ENCODE peak calls at places on chromosomes 16 and 17, in ten cellular contexts. D is MM.1S; H is OCI-LY7; E is sigmoid colon; Q is heart left ventricle; J is mesenchymal stem cell; Z is pancreas; M is CD4-positive, CD25-positive, alpha-beta regulatory T cell; F is HFF-Myc; R is GM23248. W is an unnamed sample.

GRCh38 chr16:21650517-21650916 is 1.9 kb downstream of the IGSF6 start:
- DNase-seq in R (peak; percentile 45), D (no peak), M (no peak), Q (no peak), E (no peak), F (no peak), H (no peak), J (no peak), Z (no peak), W (no peak)

GRCh38 chr16:11350531-11351335 is 5.5 kb downstream of the RMI2 start:
- DNase-seq in R (peak; percentile 86), M (no peak), Q (no peak), H (no peak), J (peak; percentile 73), E (no peak), F (peak; percentile 90), D (no peak), Z (no peak), W (no peak)

GRCh38 chr16:17839272-17839671 is 368.5 kb upstream of the XYLT1 start:
- DNase-seq in Z (no peak), H (no peak), F (no peak), M (no peak), J (no peak), R (no peak), Q (no peak), D (no peak), E (no peak), W (peak; percentile 40)

GRCh38 chr17:43327421-43327820 is 71.4 kb upstream of the ARL4D start:
- DNase-seq in Z (no peak), F (no peak), E (no peak), D (no peak), J (no peak), R (peak; percentile 36), H (no peak), Q (no peak), M (no peak), W (no peak)

GRCh38 chr16:27721548-27722265 is 171.8 kb downstream of the KATNIP start:
- DNase-seq in Q (peak; percentile 67), E (peak; percentile 89), F (peak; percentile 37), D (no peak), H (no peak), J (peak; percentile 66), R (peak; percentile 81), M (no peak), Z (no peak), W (peak; percentile 96)

GRCh38 chr17:53687324-53687723 is 135.4 kb upstream of the KIF2B start:
- DNase-seq in E (no peak), J (no peak), D (no peak), R (no peak), M (no peak), H (no peak), F (no peak), Z (no peak), Q (no peak), W (no peak)

GRCh38 chr17:60390881-60391418 is 983 bp downstream of the USP32 start:
- DNase-seq in M (no peak), J (peak; percentile 76), R (peak; percentile 68), H (peak; percentile 35), D (no peak), Q (peak; percentile 10), F (no peak), E (no peak), Z (peak; percentile 24), W (no peak)

GRCh38 chr16:31870809-31871208 is 2.8 kb upstream of the ZNF267 start:
- DNase-seq in M (no peak), D (no peak), E (no peak), Z (no peak), J (no peak), H (no peak), F (no peak), R (no peak), Q (no peak), W (no peak)

GRCh38 chr16:75250809-75251279 is 580 bp downstream of the BCAR1 start:
- DNase-seq in M (no peak), J (peak; percentile 46), R (peak; percentile 86), H (no peak), Z (peak; percentile 71), Q (no peak), E (peak; percentile 79), F (no peak), D (no peak), W (no peak)

GRCh38 chr16:85360323-85361277 is 248.3 kb upstream of the CIBAR2 start:
- DNase-seq in D (peak; percentile 50), J (peak; percentile 50), R (no peak), H (peak; percentile 68), Z (peak; percentile 73), M (no peak), F (no peak), E (peak; percentile 79), Q (no peak), W (no peak)

GRCh38 chr17:45101546-45101882 is 30.8 kb downstream of the PLCD3 start:
- DNase-seq in H (no peak), M (no peak), D (no peak), R (peak; percentile 23), J (no peak), E (no peak), F (no peak), Q (no peak), Z (no peak), W (no peak)

GRCh38 chr17:32586666-32587065 is 99.9 kb downstream of the CDK5R1 start:
- DNase-seq in F (peak; percentile 49), E (no peak), H (no peak), M (no peak), J (peak; percentile 25), Z (no peak), Q (no peak), R (peak; percentile 83), D (no peak), W (no peak)

GRCh38 chr17:964881-965280 is 14.7 kb downstream of the NXN start:
- DNase-seq in R (no peak), F (no peak), M (no peak), D (no peak), Q (no peak), E (no peak), J (no peak), H (no peak), Z (no peak), W (no peak)

GRCh38 chr17:48131216-48131824 is 23.8 kb downstream of the SNX11 start:
- DNase-seq in R (peak; percentile 75), M (peak; percentile 57), Q (peak; percentile 68), J (peak; percentile 73), H (peak; percentile 77), E (peak; percentile 70), D (peak; percentile 70), Z (peak; percentile 53), F (no peak), W (no peak)

GRCh38 chr16:58339452-58339938 is 44.7 kb upstream of the PRSS54 start:
- DNase-seq in H (no peak), D (no peak), E (no peak), R (peak; percentile 45), Z (no peak), F (no peak), J (peak; percentile 52), Q (peak; percentile 43), M (no peak), W (no peak)

GRCh38 chr16:76931186-76931585 is 259.8 kb upstream of the MON1B start:
- DNase-seq in R (peak; percentile 31), M (no peak), E (no peak), Z (no peak), J (no peak), Q (no peak), F (peak; percentile 37), H (no peak), D (no peak), W (no peak)

DNA sequence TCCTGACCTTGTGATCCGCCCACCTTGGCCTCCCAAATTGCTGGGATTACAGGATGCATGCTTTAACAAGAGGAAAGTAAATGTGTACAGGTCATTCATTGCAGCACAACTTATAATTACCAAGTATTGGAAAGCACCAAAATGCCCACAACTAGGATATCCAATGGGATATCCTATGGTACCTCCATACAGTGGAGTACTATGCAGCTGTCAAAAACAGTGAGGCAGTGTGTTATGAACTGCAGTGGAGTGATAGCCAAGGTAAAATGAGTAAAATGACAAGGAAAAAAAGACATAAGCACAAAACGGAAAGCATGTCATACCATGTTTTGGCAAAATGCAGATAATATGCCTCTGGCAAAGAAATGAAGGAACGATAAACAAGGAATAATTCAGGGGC is 87.6 kb downstream of the FOXL1 start:
- DNase-seq in D (no peak), Z (no peak), R (no peak), H (no peak), Q (no peak), F (no peak), E (no peak), J (no peak), M (no peak), W (no peak)
- H3K4me3 ChIP-seq in D (no peak overlapping the region), Z (no peak overlapping the region), R (no peak overlapping the region), H (no peak overlapping the region), Q (no peak overlapping the region), F (no peak overlapping the region), E (no peak overlapping the region), J (no peak overlapping the region), M (no peak overlapping the region), W (no peak overlapping the region)

GRCh38 chr17:75194879-75195278 is 10.6 kb upstream of the NUP85 start:
- DNase-seq in H (no peak), M (no peak), E (no peak), R (peak; percentile 8), Z (no peak), F (no peak), Q (no peak), D (no peak), J (no peak), W (no peak)

GRCh38 chr17:75188614-75189013 is 5.9 kb upstream of the SUMO2 start:
- DNase-seq in F (no peak), M (no peak), Q (no peak), Z (no peak), H (no peak), E (no peak), J (no peak), R (no peak), D (no peak), W (no peak)

DNA sequence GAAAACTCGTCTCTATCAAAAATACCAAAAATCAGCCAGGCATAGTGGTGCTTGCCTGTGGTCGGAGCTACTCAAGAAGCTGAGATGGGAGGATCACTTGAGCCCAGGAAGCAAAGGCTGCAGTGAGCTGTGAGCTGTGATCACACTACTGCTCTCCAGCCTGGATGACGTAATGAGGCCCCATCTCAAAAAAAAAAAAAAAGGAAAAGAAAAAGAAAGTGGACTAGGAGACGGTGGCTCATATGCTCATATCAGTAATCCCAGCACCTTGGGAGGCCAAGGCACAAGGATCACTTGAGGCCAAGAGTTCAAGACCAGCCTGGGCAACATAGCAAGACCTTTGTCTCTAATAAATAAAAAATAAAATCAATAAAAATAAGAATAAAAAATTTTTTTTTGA is 8.8 kb upstream of the SUMO2 start:
- DNase-seq in J (peak; percentile 71), F (no peak), Q (no peak), H (no peak), M (no peak), E (no peak), R (peak; percentile 59), Z (no peak), D (no peak), W (no peak)
- H3K4me3 ChIP-seq in J (no peak overlapping the region), F (no peak overlapping the region), Q (no peak overlapping the region), H (no peak overlapping the region), M (no peak overlapping the region), E (no peak overlapping the region), R (no peak overlapping the region), Z (no peak overlapping the region), D (no peak overlapping the region), W (no peak overlapping the region)

GRCh38 chr17:61405047-61405685 is 5.5 kb downstream of the TBX2 start:
- DNase-seq in Q (peak; percentile 7), Z (no peak), H (no peak), E (peak; percentile 53), R (no peak), M (no peak), D (no peak), J (no peak), F (no peak), W (no peak)
- H3K4me3 ChIP-seq in Q (peak overlapping the region; percentile 73), Z (no peak overlapping the region), H (no peak overlapping the region), E (no peak overlapping the region), R (no peak overlapping the region), M (no peak overlapping the region), D (no peak overlapping the region), J (no peak overlapping the region), F (peak overlapping the region; percentile 60), W (peak overlapping the region; percentile 49)

GRCh38 chr16:4787627-4788482 is at the start of gene SEPTIN12:
- DNase-seq in H (no peak), J (no peak), M (no peak), Z (no peak), E (no peak), F (no peak), R (no peak), Q (no peak), D (no peak), W (no peak)
- H3K4me3 ChIP-seq in H (no peak within 1 kb of the TSS), J (no peak within 1 kb of the TSS), M (no peak within 1 kb of the TSS), Z (no peak within 1 kb of the TSS), E (no peak within 1 kb of the TSS), F (no peak within 1 kb of the TSS), R (no peak within 1 kb of the TSS), Q (no peak within 1 kb of the TSS), D (no peak within 1 kb of the TSS), W (no peak within 1 kb of the TSS)

W was measured in vagina.